ENCODE peak calls at places on chromosome 20, in seven cellular contexts. One of them, this sample, is unnamed.
A peak's percentile ranks its signal among the peaks of the same experiment; 100 is the strongest.

GRCh38 chr20:38283236-38283635 is 20.7 kb upstream of the BPI start:
- DNase-seq in activated naive CD4-positive, alpha-beta T cell treated with anti-CD3 and anti-CD28 coated beads, Interleukin-2, amount 50 U/mL, for 16 hours: no peak
- DNase-seq in caudate nucleus: no peak
- DNase-seq in T-cell: no peak
- DNase-seq in posterior cingulate gyrus: no peak
- DNase-seq in memory B cell: no peak
- DNase-seq in H9: no peak
- DNase-seq in this sample: no peak

GRCh38 chr20:37162674-37163073 is 16.5 kb upstream of the RPN2 start:
- DNase-seq in activated naive CD4-positive, alpha-beta T cell treated with anti-CD3 and anti-CD28 coated beads, Interleukin-2, amount 50 U/mL, for 16 hours: no peak
- DNase-seq in caudate nucleus: no peak
- DNase-seq in T-cell: no peak
- DNase-seq in posterior cingulate gyrus: no peak
- DNase-seq in memory B cell: no peak
- DNase-seq in H9: no peak
- DNase-seq in this sample: no peak

GRCh38 chr20:39874049-39874893 is 814.8 kb downstream of the MAFB start:
- DNase-seq in activated naive CD4-positive, alpha-beta T cell treated with anti-CD3 and anti-CD28 coated beads, Interleukin-2, amount 50 U/mL, for 16 hours: no peak
- DNase-seq in caudate nucleus: peak; percentile 7
- DNase-seq in T-cell: no peak
- DNase-seq in posterior cingulate gyrus: no peak
- DNase-seq in memory B cell: peak; percentile 60
- DNase-seq in H9: peak; percentile 84
- DNase-seq in this sample: no peak

GRCh38 chr20:50628326-50628725 is 63.0 kb downstream of the RIPOR3 start:
- DNase-seq in activated naive CD4-positive, alpha-beta T cell treated with anti-CD3 and anti-CD28 coated beads, Interleukin-2, amount 50 U/mL, for 16 hours: no peak
- DNase-seq in caudate nucleus: no peak
- DNase-seq in T-cell: no peak
- DNase-seq in posterior cingulate gyrus: no peak
- DNase-seq in memory B cell: no peak
- DNase-seq in H9: no peak
- DNase-seq in this sample: no peak

GRCh38 chr20:59576216-59576953 is 28.0 kb upstream of the PHACTR3 start:
- DNase-seq in activated naive CD4-positive, alpha-beta T cell treated with anti-CD3 and anti-CD28 coated beads, Interleukin-2, amount 50 U/mL, for 16 hours: no peak
- DNase-seq in caudate nucleus: no peak
- DNase-seq in T-cell: no peak
- DNase-seq in posterior cingulate gyrus: peak; percentile 45
- DNase-seq in memory B cell: no peak
- DNase-seq in H9: peak; percentile 62
- DNase-seq in this sample: no peak

GRCh38 chr20:34129518-34130162 is 17.6 kb upstream of the EIF2S2 start:
- DNase-seq in activated naive CD4-positive, alpha-beta T cell treated with anti-CD3 and anti-CD28 coated beads, Interleukin-2, amount 50 U/mL, for 16 hours: peak; percentile 35
- DNase-seq in caudate nucleus: peak; percentile 36
- DNase-seq in T-cell: peak; percentile 20
- DNase-seq in posterior cingulate gyrus: no peak
- DNase-seq in memory B cell: peak; percentile 56
- DNase-seq in H9: peak; percentile 65
- DNase-seq in this sample: peak; percentile 6

GRCh38 chr20:49724637-49725606 is 11.2 kb upstream of the B4GALT5 start:
- DNase-seq in activated naive CD4-positive, alpha-beta T cell treated with anti-CD3 and anti-CD28 coated beads, Interleukin-2, amount 50 U/mL, for 16 hours: no peak
- DNase-seq in caudate nucleus: no peak
- DNase-seq in T-cell: no peak
- DNase-seq in posterior cingulate gyrus: no peak
- DNase-seq in memory B cell: no peak
- DNase-seq in H9: no peak
- DNase-seq in this sample: no peak

GRCh38 chr20:58551631-58552030 is 36.4 kb upstream of the APCDD1L start:
- DNase-seq in activated naive CD4-positive, alpha-beta T cell treated with anti-CD3 and anti-CD28 coated beads, Interleukin-2, amount 50 U/mL, for 16 hours: no peak
- DNase-seq in caudate nucleus: no peak
- DNase-seq in T-cell: no peak
- DNase-seq in posterior cingulate gyrus: no peak
- DNase-seq in memory B cell: no peak
- DNase-seq in H9: peak; percentile 8
- DNase-seq in this sample: no peak

GRCh38 chr20:6265204-6265904 is 142.5 kb upstream of the FERMT1 start:
- DNase-seq in activated naive CD4-positive, alpha-beta T cell treated with anti-CD3 and anti-CD28 coated beads, Interleukin-2, amount 50 U/mL, for 16 hours: no peak
- DNase-seq in caudate nucleus: no peak
- DNase-seq in T-cell: no peak
- DNase-seq in posterior cingulate gyrus: no peak
- DNase-seq in memory B cell: no peak
- DNase-seq in H9: no peak
- DNase-seq in this sample: no peak

GRCh38 chr20:52494244-52494643 is 302.7 kb upstream of the ZFP64 start:
- DNase-seq in activated naive CD4-positive, alpha-beta T cell treated with anti-CD3 and anti-CD28 coated beads, Interleukin-2, amount 50 U/mL, for 16 hours: peak; percentile 76
- DNase-seq in caudate nucleus: no peak
- DNase-seq in T-cell: no peak
- DNase-seq in posterior cingulate gyrus: no peak
- DNase-seq in memory B cell: no peak
- DNase-seq in H9: no peak
- DNase-seq in this sample: no peak

GRCh38 chr20:36374995-36375394 is 68.9 kb downstream of the DLGAP4 start:
- DNase-seq in activated naive CD4-positive, alpha-beta T cell treated with anti-CD3 and anti-CD28 coated beads, Interleukin-2, amount 50 U/mL, for 16 hours: no peak
- DNase-seq in caudate nucleus: no peak
- DNase-seq in T-cell: no peak
- DNase-seq in posterior cingulate gyrus: no peak
- DNase-seq in memory B cell: no peak
- DNase-seq in H9: no peak
- DNase-seq in this sample: no peak

GRCh38 chr20:61640171-61640570 is 388.1 kb downstream of the CDH4 start:
- DNase-seq in activated naive CD4-positive, alpha-beta T cell treated with anti-CD3 and anti-CD28 coated beads, Interleukin-2, amount 50 U/mL, for 16 hours: no peak
- DNase-seq in caudate nucleus: no peak
- DNase-seq in T-cell: no peak
- DNase-seq in posterior cingulate gyrus: no peak
- DNase-seq in memory B cell: no peak
- DNase-seq in H9: no peak
- DNase-seq in this sample: peak; percentile 29

GRCh38 chr20:58457083-58457680 is 58.0 kb downstream of the APCDD1L start:
- DNase-seq in activated naive CD4-positive, alpha-beta T cell treated with anti-CD3 and anti-CD28 coated beads, Interleukin-2, amount 50 U/mL, for 16 hours: no peak
- DNase-seq in caudate nucleus: no peak
- DNase-seq in T-cell: no peak
- DNase-seq in posterior cingulate gyrus: no peak
- DNase-seq in memory B cell: no peak
- DNase-seq in H9: no peak
- DNase-seq in this sample: no peak

GRCh38 chr20:59402697-59403096 is 102.3 kb downstream of the EDN3 start:
- DNase-seq in activated naive CD4-positive, alpha-beta T cell treated with anti-CD3 and anti-CD28 coated beads, Interleukin-2, amount 50 U/mL, for 16 hours: peak; percentile 29
- DNase-seq in caudate nucleus: no peak
- DNase-seq in T-cell: peak; percentile 20
- DNase-seq in posterior cingulate gyrus: no peak
- DNase-seq in memory B cell: no peak
- DNase-seq in H9: no peak
- DNase-seq in this sample: no peak

GRCh38 chr20:44701889-44702288 is 13.3 kb upstream of the CCN5 start:
- DNase-seq in activated naive CD4-positive, alpha-beta T cell treated with anti-CD3 and anti-CD28 coated beads, Interleukin-2, amount 50 U/mL, for 16 hours: no peak
- DNase-seq in caudate nucleus: no peak
- DNase-seq in T-cell: no peak
- DNase-seq in posterior cingulate gyrus: no peak
- DNase-seq in memory B cell: no peak
- DNase-seq in H9: no peak
- DNase-seq in this sample: no peak